ENCODE peak calls at places on chromosomes 3 and 15, in four cellular contexts. B is IMR-90, Z is heart left ventricle, Y is transverse colon. E is an unnamed sample. For H3K9me3, the result is how much of the 10 kb centered on the place peaks cover.

GRCh38 chr3:74617786-74618185 is 3.3 kb upstream of the CNTN3 start:
- DNase-seq in B (no peak), Z (no peak), Y (no peak), E (no peak)

GRCh38 chr3:123329636-123330340 is 119.1 kb downstream of the ADCY5 start:
- DNase-seq in B (no peak), Z (no peak), Y (no peak), E (no peak)

GRCh38 chr15:55256281-55257013 is 33.2 kb downstream of the RAB27A start:
- DNase-seq in B (peak), Z (no peak), Y (no peak), E (no peak)

GRCh38 chr3:150362515-150363302 is 45.4 kb upstream of the TSC22D2 start:
- DNase-seq in B (no peak), Z (no peak), Y (no peak), E (no peak)

GRCh38 chr15:63332367-63333078 is 49.1 kb downstream of the CA12 start:
- DNase-seq in B (peak), Z (no peak), Y (no peak), E (no peak)

GRCh38 chr3:47276558-47276957 is 6.0 kb downstream of the KIF9 start:
- DNase-seq in B (no peak), Z (no peak), Y (no peak), E (no peak)

GRCh38 chr15:51634591-51635198 is 12.1 kb upstream of the DMXL2 start:
- DNase-seq in B (peak), Z (no peak), Y (no peak), E (no peak)

GRCh38 chr15:26887926-26888666 is 21.2 kb downstream of the GABRA5 start:
- DNase-seq in B (no peak), Z (no peak), Y (no peak), E (no peak)

GRCh38 chr15:99365232-99365631 is 114.0 kb downstream of the LRRC28 start:
- DNase-seq in B (no peak), Z (no peak), Y (no peak), E (no peak)

GRCh38 chr3:76107935-76108570 is 322.7 kb upstream of the ZNF717 start:
- DNase-seq in B (peak), Z (no peak), Y (no peak), E (no peak)

GRCh38 chr15:72521682-72522081 is 47.6 kb downstream of the ARIH1 start:
- DNase-seq in B (peak), Z (no peak), Y (no peak), E (no peak)

GRCh38 chr15:40343512-40343911 is 2.8 kb upstream of the CCDC9B start:
- DNase-seq in B (peak), Z (peak), Y (no peak), E (no peak)
- TF ChIP-seq POLR2A in B (peak), Z (no peak), Y (no peak), E (no peak)

DNA sequence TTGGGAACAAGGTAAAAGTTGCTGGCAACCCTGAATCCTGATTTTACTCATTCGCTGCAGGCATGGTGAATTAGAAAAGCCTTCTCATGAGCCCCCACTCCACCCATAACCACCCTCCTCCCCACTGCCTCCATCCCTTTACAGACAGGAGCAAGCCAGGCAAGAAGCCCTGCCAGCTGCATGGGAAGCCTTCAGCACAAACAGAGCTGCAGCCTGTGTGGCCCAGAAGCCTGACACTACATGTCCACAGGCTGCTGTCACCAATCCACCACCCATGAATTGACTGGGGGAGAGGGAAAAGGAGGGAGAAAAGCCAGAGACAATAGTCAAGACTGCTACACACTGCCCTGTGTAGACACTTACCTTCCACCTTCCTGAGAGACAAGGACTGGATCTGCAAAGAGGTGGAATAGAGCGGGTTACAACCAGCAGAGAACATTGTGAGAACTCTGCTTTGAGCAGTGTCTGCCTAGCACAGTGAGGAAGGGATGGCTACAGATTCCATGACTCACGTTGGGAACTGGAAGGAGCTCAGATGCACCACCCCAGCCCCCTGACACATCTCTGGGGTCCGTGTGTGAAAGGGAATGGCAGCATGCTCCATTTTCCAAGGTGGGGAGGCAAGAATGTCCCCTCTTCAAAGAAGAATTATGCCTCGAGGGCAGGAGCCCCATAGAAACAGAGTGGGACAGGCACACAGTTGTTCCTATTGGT is 33.9 kb downstream of the DZIP1L start:
- DNase-seq in B (peak), Z (no peak), Y (no peak), E (no peak)
- H3K27ac ChIP-seq in B (peak), Z (no peak), Y (peak), E (peak)

DNA sequence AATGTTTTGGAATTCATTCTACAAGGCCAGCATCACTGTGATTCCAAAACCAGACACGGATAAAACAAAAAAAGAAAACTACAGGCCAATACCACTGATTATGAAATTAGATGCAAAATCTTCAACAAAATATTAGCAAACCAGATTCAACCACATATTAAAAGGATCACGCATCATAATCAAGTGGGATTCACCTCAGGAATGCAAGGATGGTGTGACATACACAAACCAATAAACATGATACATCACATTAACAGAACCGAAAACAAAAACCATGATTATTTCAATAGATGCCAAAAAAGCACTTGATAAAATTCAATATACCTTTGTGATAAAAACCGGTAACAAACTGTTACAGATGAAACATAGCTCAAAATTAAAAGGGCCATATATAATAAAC is 48.9 kb downstream of the DLG1 start:
- DNase-seq in B (no peak), Z (no peak), Y (no peak), E (no peak)
- H3K9me3 ChIP-seq in B (under half), Z (under half), Y (under half), E (under half)

DNA sequence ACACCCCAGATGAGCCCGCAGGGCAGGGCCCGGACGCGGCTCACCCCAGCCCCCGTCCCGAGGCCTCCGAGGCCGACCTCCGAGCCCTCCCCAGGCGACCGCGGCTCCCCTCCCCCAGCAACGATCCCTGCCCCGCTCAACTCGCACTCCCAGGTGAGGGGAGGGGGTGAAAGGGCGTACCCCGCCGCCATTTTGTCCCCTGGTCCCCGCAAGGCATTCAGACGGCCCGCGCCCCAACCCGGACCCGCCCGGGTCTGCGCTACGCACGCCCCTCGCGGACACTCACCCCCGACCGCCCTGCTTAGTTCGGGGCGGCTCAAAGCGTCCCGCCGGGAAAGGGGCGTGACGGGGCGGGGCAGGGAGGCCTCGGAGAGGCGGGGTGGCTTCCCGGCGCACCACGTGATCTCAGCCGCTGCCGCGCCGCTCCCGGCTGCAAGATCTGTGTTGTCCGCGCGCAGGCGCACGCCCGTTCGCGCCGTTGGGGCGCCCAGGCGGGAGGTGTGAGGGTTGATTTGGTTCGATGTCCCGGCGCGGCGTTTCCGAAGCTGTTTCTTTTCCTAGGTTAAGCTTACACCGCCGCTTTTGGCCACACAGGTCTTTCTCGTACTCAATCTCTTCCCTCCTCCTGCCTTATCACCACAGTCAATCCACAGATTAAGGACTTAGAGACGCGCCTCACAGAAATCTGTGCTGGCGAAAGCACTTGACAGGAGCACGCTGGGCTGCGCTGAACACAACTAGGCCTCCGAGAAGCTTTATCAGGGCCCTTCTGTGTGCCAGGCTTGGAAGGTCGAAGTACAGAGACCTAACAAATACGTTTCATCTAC is at the start of gene SCAPER:
- DNase-seq in B (peak), Z (peak), Y (peak), E (peak)
- TF ChIP-seq POLR2A in B (peak), Z (peak), Y (peak), E (peak)

GRCh38 chr3:8884630-8885290 is 78.5 kb downstream of the RAD18 start:
- DNase-seq in B (no peak), Z (no peak), Y (no peak), E (no peak)

GRCh38 chr3:8882617-8883016 is 80.7 kb downstream of the RAD18 start:
- DNase-seq in B (no peak), Z (no peak), Y (no peak), E (no peak)

GRCh38 chr3:8879347-8879944 is 83.8 kb downstream of the RAD18 start:
- DNase-seq in B (no peak), Z (no peak), Y (no peak), E (no peak)

GRCh38 chr3:8885806-8886205 is 77.5 kb downstream of the RAD18 start:
- DNase-seq in B (peak), Z (no peak), Y (no peak), E (no peak)

GRCh38 chr3:8882171-8882593 is 81.1 kb downstream of the RAD18 start:
- DNase-seq in B (no peak), Z (no peak), Y (no peak), E (no peak)
- H3K27ac ChIP-seq in B (no peak), Z (no peak), Y (no peak), E (no peak)

DNA sequence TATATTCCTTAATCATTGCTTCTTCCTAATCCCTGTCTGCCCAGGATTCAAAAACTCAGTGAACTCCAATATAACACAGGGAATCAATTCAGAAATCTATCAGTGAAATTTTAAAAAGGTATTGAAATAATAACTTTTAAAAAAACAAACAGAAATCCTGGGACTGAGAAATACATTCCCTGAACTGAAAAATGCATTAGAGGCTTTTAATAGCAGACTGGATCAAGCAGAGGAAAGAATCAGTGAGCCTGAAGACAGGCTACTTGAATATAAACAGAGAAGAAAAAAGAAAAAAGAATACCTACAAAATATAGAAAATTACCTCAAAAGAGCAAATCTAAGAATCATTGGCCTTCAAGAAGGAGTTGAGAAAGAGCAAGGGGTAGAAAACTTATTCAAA is 54.7 kb downstream of the CEP70 start:
- DNase-seq in B (no peak), Z (no peak), Y (no peak), E (no peak)
- H3K9me3 ChIP-seq in B (under half), Z (under half), Y (under half), E (under half)

GRCh38 chr3:141401095-141401494 is 32.8 kb downstream of the ZBTB38 start:
- DNase-seq in B (no peak), Z (no peak), Y (no peak), E (no peak)

GRCh38 chr3:141403576-141403975 is 35.3 kb downstream of the ZBTB38 start:
- DNase-seq in B (no peak), Z (no peak), Y (no peak), E (no peak)

GRCh38 chr3:141402476-141403171 is 34.3 kb downstream of the ZBTB38 start:
- DNase-seq in B (peak), Z (peak), Y (peak), E (peak)

GRCh38 chr3:141399979-141400971 is 32.0 kb downstream of the ZBTB38 start:
- DNase-seq in B (no peak), Z (no peak), Y (peak), E (no peak)

GRCh38 chr3:141401584-141402475 is 33.5 kb downstream of the ZBTB38 start:
- DNase-seq in B (no peak), Z (peak), Y (peak), E (peak)
- TF ChIP-seq POLR2A in B (no peak), Z (no peak), Y (peak), E (no peak)

GRCh38 chr3:160754371-160754854 is 1.6 kb upstream of the PPM1L start:
- DNase-seq in B (peak), Z (peak), Y (peak), E (peak)
- H3K27ac ChIP-seq in B (peak), Z (peak), Y (peak), E (peak)

GRCh38 chr3:30271781-30272180 is 334.6 kb upstream of the TGFBR2 start:
- DNase-seq in B (no peak), Z (no peak), Y (no peak), E (no peak)

GRCh38 chr3:30282052-30282708 is 324.2 kb upstream of the TGFBR2 start:
- DNase-seq in B (peak), Z (no peak), Y (no peak), E (no peak)

GRCh38 chr3:30273304-30274072 is 332.9 kb upstream of the TGFBR2 start:
- DNase-seq in B (peak), Z (no peak), Y (no peak), E (no peak)

DNA sequence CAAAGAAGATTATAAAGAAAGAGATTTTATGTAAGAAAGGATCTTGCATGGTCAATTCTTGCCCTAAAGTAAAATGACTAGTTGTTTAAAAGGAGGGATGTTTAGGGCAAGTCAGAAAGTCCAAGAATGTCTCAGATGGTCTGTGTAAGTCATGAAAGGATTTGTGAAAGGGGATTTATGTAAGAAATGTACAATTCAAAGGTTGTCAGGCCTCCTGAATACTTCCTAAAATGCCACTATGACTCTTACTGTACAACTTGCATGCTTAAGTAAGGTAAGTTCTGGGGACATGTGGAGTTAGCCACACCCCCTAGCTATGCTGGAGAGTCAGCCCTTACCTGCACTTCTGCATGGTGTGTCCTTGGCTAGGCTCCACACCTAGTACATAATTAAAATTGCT is 328.9 kb upstream of the TGFBR2 start:
- DNase-seq in B (no peak), Z (no peak), Y (no peak), E (no peak)
- H3K9me3 ChIP-seq in B (under half), Z (under half), Y (under half), E (under half)